ENCODE peak calls at places on chromosomes 1 and 21, in five cellular contexts. Z is KG1, Q is omental fat pad, G is cardiac muscle cell, A is NCI-H1105 treated with DMSO at 0.1 percent for 48 hours. H is an unnamed sample.

GRCh38 chr1:58898739-58899580 is 115.1 kb upstream of the JUN start:
- DNase-seq in Z (no peak), Q (no peak), G (peak), A (no peak), H (no peak)

GRCh38 chr1:111725192-111725591 is 14.0 kb downstream of the INKA2 start:
- DNase-seq in Z (no peak), Q (no peak), G (no peak), A (no peak), H (peak)

GRCh38 chr1:201602413-201603265 is 63.7 kb downstream of the NAV1 start:
- DNase-seq in Z (no peak), Q (no peak), G (peak), A (no peak), H (peak)

GRCh38 chr1:20660363-20661234 is 570 bp downstream of the DDOST start:
- DNase-seq in Z (no peak), Q (no peak), G (no peak), A (no peak), H (no peak)

GRCh38 chr21:39452207-39452964 is 616 bp downstream of the SH3BGR start:
- DNase-seq in Z (no peak), Q (no peak), G (peak), A (no peak), H (peak)

GRCh38 chr21:41833138-41834115 is 45.7 kb downstream of the PRDM15 start:
- DNase-seq in Z (no peak), Q (no peak), G (no peak), A (no peak), H (no peak)

GRCh38 chr1:160217466-160218165 is 12.4 kb downstream of the PEA15 start:
- DNase-seq in Z (no peak), Q (no peak), G (no peak), A (peak), H (peak)

GRCh38 chr1:159778266-159778665 is 2.5 kb upstream of the DUSP23 start:
- DNase-seq in Z (no peak), Q (no peak), G (no peak), A (no peak), H (peak)

GRCh38 chr1:223748773-223749733 is 36.7 kb downstream of the CAPN2 start:
- DNase-seq in Z (peak), Q (no peak), G (peak), A (no peak), H (peak)

GRCh38 chr1:234505774-234506114 is 26.8 kb upstream of the TARBP1 start:
- DNase-seq in Z (no peak), Q (no peak), G (peak), A (no peak), H (no peak)

GRCh38 chr21:42565886-42566523 is 52.4 kb downstream of the SLC37A1 start:
- DNase-seq in Z (no peak), Q (no peak), G (no peak), A (no peak), H (no peak)

GRCh38 chr1:180863158-180863775 is 49.4 kb upstream of the KIAA1614 start:
- DNase-seq in Z (peak), Q (no peak), G (peak), A (peak), H (peak)

GRCh38 chr1:151142411-151143056 is 3.9 kb downstream of the SEMA6C start:
- DNase-seq in Z (no peak), Q (no peak), G (no peak), A (no peak), H (no peak)

GRCh38 chr1:44647896-44648295 is 26.4 kb downstream of the TMEM53 start:
- DNase-seq in Z (no peak), Q (no peak), G (no peak), A (no peak), H (no peak)

GRCh38 chr1:51631747-51632146 is 14.9 kb downstream of the OSBPL9 start:
- DNase-seq in Z (no peak), Q (no peak), G (no peak), A (no peak), H (no peak)

GRCh38 chr1:180155202-180155682 is 573 bp downstream of the QSOX1 start:
- DNase-seq in Z (no peak), Q (no peak), G (no peak), A (peak), H (peak)

GRCh38 chr1:28507247-28507645 is 1.4 kb downstream of the RCC1 start:
- DNase-seq in Z (no peak), Q (no peak), G (peak), A (no peak), H (peak)

GRCh38 chr1:240976685-240977084 is 364.7 kb upstream of the GREM2 start:
- DNase-seq in Z (no peak), Q (no peak), G (no peak), A (no peak), H (no peak)

GRCh38 chr1:211925016-211925415 is 94.5 kb upstream of the LPGAT1 start:
- DNase-seq in Z (no peak), Q (no peak), G (no peak), A (peak), H (no peak)

GRCh38 chr21:18985584-18985983 is 582.0 kb upstream of the TMPRSS15 start:
- DNase-seq in Z (no peak), Q (no peak), G (no peak), A (no peak), H (no peak)

GRCh38 chr1:165933446-165934170 is 106.2 kb downstream of the UCK2 start:
- DNase-seq in Z (no peak), Q (no peak), G (no peak), A (no peak), H (no peak)

GRCh38 chr1:11335417-11336070 is 62.5 kb downstream of the UBIAD1 start:
- DNase-seq in Z (no peak), Q (no peak), G (no peak), A (no peak), H (no peak)

GRCh38 chr1:61183471-61184034 is 101.2 kb downstream of the NFIA start:
- DNase-seq in Z (no peak), Q (no peak), G (peak), A (peak), H (peak)

GRCh38 chr1:75539230-75540116 is 71.4 kb downstream of the SLC44A5 start:
- DNase-seq in Z (no peak), Q (no peak), G (peak), A (no peak), H (peak)